ENCODE peak calls at places on chromosome 4, in seven cellular contexts. R is esophagus squamous epithelium, U is cardiac muscle cell, X is bronchial epithelial cell, K is neural progenitor cell, T is GM13977, V is tibial artery. Y is an unnamed sample.

GRCh38 chr4:96675420-96675819 is 835.5 kb downstream of the PDHA2 start:
- DNase-seq in R (no peak), U (no peak), X (no peak), K (no peak), T (no peak), V (no peak), Y (no peak)

GRCh38 chr4:123093247-123093646 is 170.8 kb upstream of the NUDT6 start:
- DNase-seq in R (no peak), U (no peak), X (no peak), K (no peak), T (no peak), V (no peak), Y (no peak)

GRCh38 chr4:89204624-89205023 is 93.3 kb downstream of the TIGD2 start:
- DNase-seq in R (no peak), U (no peak), X (peak), K (no peak), T (no peak), V (no peak), Y (no peak)

GRCh38 chr4:52655505-52655904 is 3.6 kb downstream of the USP46 start:
- DNase-seq in R (no peak), U (no peak), X (peak), K (no peak), T (no peak), V (no peak), Y (no peak)

GRCh38 chr4:158722917-158723793 is at the start of gene PPID:
- DNase-seq in R (no peak), U (peak), X (peak), K (peak), T (peak), V (peak), Y (peak)

GRCh38 chr4:99091174-99091573 is 2.6 kb upstream of the ADH5 start:
- DNase-seq in R (no peak), U (no peak), X (no peak), K (no peak), T (no peak), V (no peak), Y (no peak)

GRCh38 chr4:97761760-97762512 is 381.3 kb downstream of the STPG2 start:
- DNase-seq in R (no peak), U (peak), X (no peak), K (no peak), T (no peak), V (no peak), Y (no peak)

GRCh38 chr4:119100640-119101039 is 35.0 kb upstream of the MYOZ2 start:
- DNase-seq in R (no peak), U (no peak), X (no peak), K (no peak), T (no peak), V (no peak), Y (no peak)

GRCh38 chr4:180356766-180357165 is 1886.4 kb upstream of the TENM3 start:
- DNase-seq in R (no peak), U (no peak), X (no peak), K (no peak), T (no peak), V (no peak), Y (no peak)

GRCh38 chr4:58042176-58042575 is 932.0 kb upstream of the IGFBP7 start:
- DNase-seq in R (no peak), U (no peak), X (no peak), K (no peak), T (no peak), V (no peak), Y (no peak)

GRCh38 chr4:23484689-23485088 is 405.2 kb downstream of the PPARGC1A start:
- DNase-seq in R (no peak), U (peak), X (peak), K (peak), T (no peak), V (no peak), Y (no peak)

GRCh38 chr4:54659213-54660144 is 1.7 kb downstream of the KIT start:
- DNase-seq in R (no peak), U (peak), X (no peak), K (peak), T (peak), V (no peak), Y (no peak)

GRCh38 chr4:114364857-114365256 is 233.8 kb upstream of the UGT8 start:
- DNase-seq in R (no peak), U (no peak), X (peak), K (no peak), T (no peak), V (no peak), Y (no peak)

GRCh38 chr4:99834569-99834968 is 17.9 kb downstream of the DAPP1 start:
- DNase-seq in R (no peak), U (no peak), X (no peak), K (no peak), T (no peak), V (no peak), Y (no peak)

GRCh38 chr4:186029731-186030421 is 39.1 kb upstream of the TLR3 start:
- DNase-seq in R (no peak), U (no peak), X (peak), K (peak), T (no peak), V (peak), Y (no peak)

GRCh38 chr4:80454561-80454960 is 119.0 kb downstream of the CFAP299 start:
- DNase-seq in R (no peak), U (no peak), X (no peak), K (no peak), T (no peak), V (no peak), Y (no peak)

GRCh38 chr4:106268731-106269272 is 47.2 kb downstream of the TBCK start:
- DNase-seq in R (no peak), U (no peak), X (no peak), K (no peak), T (no peak), V (no peak), Y (no peak)

GRCh38 chr4:189261475-189261874 is 679.2 kb upstream of the FRG1 start:
- DNase-seq in R (no peak), U (no peak), X (no peak), K (no peak), T (no peak), V (no peak), Y (no peak)

GRCh38 chr4:109990307-109991257 is 77.9 kb downstream of the EGF start:
- DNase-seq in R (no peak), U (no peak), X (no peak), K (no peak), T (peak), V (no peak), Y (no peak)

GRCh38 chr4:82437285-82438005 is 7.1 kb downstream of the ENOPH1 start:
- DNase-seq in R (no peak), U (no peak), X (peak), K (no peak), T (no peak), V (no peak), Y (no peak)

GRCh38 chr4:97507587-97508245 is 635.6 kb downstream of the STPG2 start:
- DNase-seq in R (no peak), U (no peak), X (peak), K (no peak), T (no peak), V (no peak), Y (no peak)

GRCh38 chr4:110268352-110268751 is 69.9 kb upstream of the ELOVL6 start:
- DNase-seq in R (no peak), U (no peak), X (no peak), K (no peak), T (peak), V (no peak), Y (no peak)

GRCh38 chr4:153067376-153067775 is 131.3 kb downstream of the FHDC1 start:
- DNase-seq in R (no peak), U (peak), X (peak), K (no peak), T (no peak), V (no peak), Y (no peak)

GRCh38 chr4:1055721-1056590 is 44.5 kb downstream of the FGFRL1 start:
- DNase-seq in R (no peak), U (no peak), X (no peak), K (peak), T (peak), V (no peak), Y (no peak)

GRCh38 chr4:5746829-5747745 is 36.1 kb downstream of the EVC start:
- DNase-seq in R (no peak), U (no peak), X (peak), K (no peak), T (no peak), V (no peak), Y (no peak)

GRCh38 chr4:83582289-83582756 is 46.4 kb downstream of the GPAT3 start:
- DNase-seq in R (no peak), U (no peak), X (peak), K (no peak), T (no peak), V (no peak), Y (no peak)

GRCh38 chr4:38785901-38786402 is 3.2 kb upstream of the TLR10 start:
- DNase-seq in R (no peak), U (no peak), X (no peak), K (no peak), T (peak), V (no peak), Y (no peak)

GRCh38 chr4:13907255-13907751 is 279.8 kb upstream of the BOD1L1 start:
- DNase-seq in R (no peak), U (no peak), X (peak), K (no peak), T (no peak), V (no peak), Y (no peak)

GRCh38 chr4:154009795-154010194 is 220.9 kb upstream of the SFRP2 start:
- DNase-seq in R (no peak), U (no peak), X (peak), K (no peak), T (no peak), V (no peak), Y (no peak)

GRCh38 chr4:176969011-176969410 is 176.3 kb upstream of the VEGFC start:
- DNase-seq in R (no peak), U (no peak), X (no peak), K (no peak), T (no peak), V (no peak), Y (no peak)

GRCh38 chr4:174154455-174154854 is 129.0 kb downstream of the FBXO8 start:
- DNase-seq in R (no peak), U (no peak), X (peak), K (no peak), T (no peak), V (no peak), Y (no peak)

GRCh38 chr4:38150021-38150671 is 189.9 kb downstream of the PTTG2 start:
- DNase-seq in R (no peak), U (no peak), X (no peak), K (no peak), T (no peak), V (no peak), Y (no peak)

GRCh38 chr4:74133786-74134499 is 24.0 kb upstream of the MTHFD2L start:
- DNase-seq in R (peak), U (peak), X (peak), K (peak), T (peak), V (peak), Y (peak)

GRCh38 chr4:156829194-156829593 is 142.4 kb downstream of the PDGFC start:
- DNase-seq in R (no peak), U (no peak), X (peak), K (no peak), T (no peak), V (peak), Y (no peak)

GRCh38 chr4:30959781-30960485 is 239.8 kb downstream of the PCDH7 start:
- DNase-seq in R (no peak), U (no peak), X (no peak), K (no peak), T (no peak), V (no peak), Y (no peak)

GRCh38 chr4:36351082-36351666 is 69.8 kb downstream of the DTHD1 start:
- DNase-seq in R (peak), U (peak), X (peak), K (peak), T (peak), V (peak), Y (peak)

GRCh38 chr4:115664285-115664684 is 550.9 kb upstream of the NDST4 start:
- DNase-seq in R (no peak), U (no peak), X (no peak), K (peak), T (no peak), V (no peak), Y (no peak)

GRCh38 chr4:82213485-82214162 is 160.2 kb downstream of the HNRNPD start:
- DNase-seq in R (no peak), U (no peak), X (no peak), K (no peak), T (no peak), V (no peak), Y (no peak)

GRCh38 chr4:16139066-16139945 is 55.5 kb upstream of the PROM1 start:
- DNase-seq in R (no peak), U (no peak), X (no peak), K (no peak), T (no peak), V (no peak), Y (no peak)

GRCh38 chr4:87633239-87633638 is 16.8 kb upstream of the DMP1 start:
- DNase-seq in R (no peak), U (peak), X (no peak), K (no peak), T (no peak), V (no peak), Y (no peak)

DNA sequence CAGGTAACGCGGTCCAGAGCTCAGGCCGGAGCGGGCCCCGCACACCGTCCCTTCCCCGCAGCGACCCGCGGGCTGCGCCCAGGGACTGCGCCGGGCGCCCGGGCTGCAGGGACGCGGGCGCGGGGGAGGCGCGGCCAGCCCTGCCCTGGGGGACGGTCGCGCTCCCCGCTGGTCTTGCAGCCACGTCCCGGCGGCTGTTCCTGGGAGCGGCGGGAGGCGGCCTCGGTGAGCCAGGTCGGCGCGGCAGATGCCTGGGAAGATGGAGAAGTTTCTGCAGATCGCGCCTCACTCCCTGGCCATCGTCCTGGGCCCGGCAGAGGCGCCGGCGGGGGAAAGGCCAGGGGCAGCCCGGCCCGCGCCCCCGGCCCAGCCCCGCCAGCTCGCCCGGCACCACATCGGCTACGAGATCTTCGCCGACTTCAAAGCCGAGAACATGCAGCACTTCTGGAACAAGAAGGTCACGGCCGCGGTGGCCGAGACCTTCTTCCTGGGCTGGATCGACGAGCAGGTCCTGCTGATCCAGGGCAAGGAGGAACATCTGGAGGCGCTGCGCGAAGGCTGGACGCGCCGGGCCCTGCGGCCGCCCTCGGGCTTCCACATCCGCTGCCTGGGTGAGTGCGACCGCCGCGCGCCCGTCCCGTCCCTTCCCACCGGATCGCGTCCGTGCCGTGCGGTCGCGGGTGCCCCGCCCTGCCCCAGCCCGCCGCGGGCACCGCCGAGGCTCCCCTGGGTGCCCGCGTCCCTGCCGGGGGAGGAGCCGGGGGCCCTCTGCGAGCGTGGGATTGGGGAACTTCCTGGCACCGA is 107.5 kb upstream of the STOX2 start:
- DNase-seq in R (no peak), U (peak), X (peak), K (peak), T (peak), V (no peak), Y (no peak)
- TF ChIP-seq CTCF in R (no peak), U (no peak), X (peak), K (no peak), T (no peak), V (no peak), Y (no peak)

DNA sequence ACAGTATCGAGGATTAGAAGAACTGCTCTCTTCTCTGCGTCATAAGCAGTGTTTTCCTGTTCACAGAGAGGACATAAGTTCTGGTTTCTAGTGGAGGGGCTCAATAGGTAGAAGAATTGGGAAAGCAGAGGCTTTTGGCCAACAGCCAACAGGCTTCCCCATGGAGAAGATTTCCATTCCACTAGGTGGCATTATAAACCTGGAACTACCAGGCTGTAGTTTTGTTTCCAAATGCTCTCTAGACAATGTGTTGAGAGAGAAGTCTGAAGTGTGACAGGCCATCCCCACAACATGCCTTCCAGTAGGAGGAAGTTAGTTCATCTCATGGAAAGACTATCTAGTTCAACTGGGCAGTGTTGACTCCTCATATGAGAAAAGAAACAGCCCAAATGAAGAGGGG is 63.8 kb upstream of the ANXA10 start:
- DNase-seq in R (no peak), U (no peak), X (peak), K (no peak), T (no peak), V (no peak), Y (no peak)
- TF ChIP-seq CTCF in R (peak), U (peak), X (peak), K (no peak), T (no peak), V (no peak), Y (no peak)

GRCh38 chr4:140626982-140627381 is 58.2 kb upstream of the UCP1 start:
- DNase-seq in R (no peak), U (no peak), X (no peak), K (no peak), T (no peak), V (no peak), Y (no peak)
- TF ChIP-seq CTCF in R (no peak), U (peak), X (peak), K (no peak), T (no peak), V (no peak), Y (no peak)

GRCh38 chr4:143025111-143025704 is 159.5 kb upstream of the USP38 start:
- DNase-seq in R (no peak), U (peak), X (peak), K (peak), T (no peak), V (no peak), Y (no peak)
- TF ChIP-seq CTCF in R (no peak), U (peak), X (no peak), K (peak), T (peak), V (peak), Y (no peak)

GRCh38 chr4:164695650-164696049 is 58.3 kb upstream of the SMIM31 start:
- DNase-seq in R (no peak), U (no peak), X (no peak), K (no peak), T (no peak), V (no peak), Y (no peak)

GRCh38 chr4:164701665-164702064 is 52.3 kb upstream of the SMIM31 start:
- DNase-seq in R (no peak), U (no peak), X (no peak), K (no peak), T (peak), V (no peak), Y (no peak)

DNA sequence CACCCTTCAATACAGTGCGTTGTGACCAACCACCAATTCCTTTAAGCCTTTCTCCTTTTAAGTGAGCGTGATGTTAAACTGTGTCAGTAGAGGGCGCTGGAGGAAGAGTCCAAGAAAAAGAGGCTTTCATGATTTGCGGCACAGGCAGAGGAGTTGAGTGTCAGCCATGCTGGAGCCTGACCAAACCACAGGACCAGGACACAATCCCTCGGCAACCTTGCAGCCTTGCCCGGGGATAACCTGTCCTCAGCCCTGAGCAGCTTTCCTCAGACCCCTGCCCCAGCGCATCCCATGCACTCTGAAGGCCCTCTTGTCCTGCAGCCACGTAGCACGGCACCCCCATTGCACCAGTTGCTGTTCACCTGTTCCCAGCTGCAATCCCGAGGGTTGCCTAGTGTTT is 53.5 kb upstream of the SMIM31 start:
- DNase-seq in R (no peak), U (peak), X (peak), K (peak), T (no peak), V (no peak), Y (no peak)
- TF ChIP-seq CTCF in R (no peak), U (no peak), X (peak), K (peak), T (peak), V (no peak), Y (no peak)

GRCh38 chr4:127598656-127599055 is 34.1 kb upstream of the INTU start:
- DNase-seq in R (no peak), U (no peak), X (no peak), K (no peak), T (no peak), V (no peak), Y (no peak)

GRCh38 chr4:127606823-127607222 is 25.9 kb upstream of the INTU start:
- DNase-seq in R (no peak), U (no peak), X (peak), K (no peak), T (no peak), V (no peak), Y (no peak)

GRCh38 chr4:127604949-127605709 is 27.6 kb upstream of the INTU start:
- DNase-seq in R (no peak), U (peak), X (peak), K (peak), T (peak), V (no peak), Y (no peak)

DNA sequence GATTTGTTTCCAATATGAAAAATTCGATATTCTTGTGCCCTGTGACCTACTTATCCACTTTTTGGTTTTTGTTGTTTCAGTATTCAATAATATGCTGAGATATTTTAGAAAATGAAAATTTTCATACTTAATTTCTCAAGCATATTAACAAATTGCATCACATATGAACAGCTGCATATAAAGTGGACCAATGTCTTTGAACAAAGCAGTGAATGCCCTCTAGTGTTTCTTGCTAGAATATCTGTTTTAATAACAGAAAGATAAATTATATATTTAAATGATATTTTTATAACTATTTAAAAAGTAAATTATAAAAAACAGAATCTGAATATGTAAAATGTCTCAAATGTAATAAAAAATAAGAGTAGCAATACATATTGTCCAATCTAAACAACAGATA is 31.7 kb upstream of the INTU start:
- DNase-seq in R (no peak), U (no peak), X (peak), K (no peak), T (no peak), V (no peak), Y (no peak)
- TF ChIP-seq CTCF in R (no peak), U (peak), X (no peak), K (no peak), T (no peak), V (no peak), Y (no peak)

GRCh38 chr4:3372933-3373465 is 68.8 kb upstream of the HGFAC start:
- DNase-seq in R (no peak), U (no peak), X (no peak), K (no peak), T (no peak), V (peak), Y (no peak)
- TF ChIP-seq CTCF in R (no peak), U (no peak), X (no peak), K (no peak), T (no peak), V (no peak), Y (no peak)

GRCh38 chr4:137531951-137532868 is at the start of gene PCDH18:
- DNase-seq in R (peak), U (peak), X (peak), K (peak), T (no peak), V (peak), Y (peak)

GRCh38 chr4:137530176-137530575 is 2.1 kb downstream of the PCDH18 start:
- DNase-seq in R (no peak), U (no peak), X (no peak), K (no peak), T (no peak), V (no peak), Y (no peak)

GRCh38 chr4:137529432-137529831 is 2.9 kb downstream of the PCDH18 start:
- DNase-seq in R (no peak), U (no peak), X (no peak), K (peak), T (no peak), V (no peak), Y (no peak)

GRCh38 chr4:137532869-137533236 is 559 bp upstream of the PCDH18 start:
- DNase-seq in R (no peak), U (no peak), X (no peak), K (peak), T (no peak), V (no peak), Y (no peak)

GRCh38 chr4:137531121-137531520 is 1.2 kb downstream of the PCDH18 start:
- DNase-seq in R (no peak), U (peak), X (no peak), K (peak), T (no peak), V (no peak), Y (no peak)
- TF ChIP-seq CTCF in R (no peak), U (peak), X (no peak), K (peak), T (no peak), V (no peak), Y (no peak)

Y was measured in omental fat pad.